ENCODE peak calls at places on chromosome 16, in seven cellular contexts. W is NCI-H1417; M is suprapubic skin; B is stimulated activated CD8-positive, alpha-beta memory T cell treated with anti-CD3 and anti-CD28 coated beads, Interleukin-15, amount 100 ng/mL, for 24 hours; V is neuronal stem cell; L is mucosa of descending colon; J is AG09319. R is an unnamed sample.
A peak's percentile ranks its signal among the peaks of the same experiment; 100 is the strongest.

GRCh38 chr16:5903153-5903552 is 805.6 kb upstream of the EEF2KMT start:
- DNase-seq in W (no peak), M (no peak), B (no peak), V (no peak), L (no peak), J (no peak), R (peak; percentile 45)

GRCh38 chr16:72561-73537 is at the start of gene RHBDF1:
- DNase-seq in W (no peak), M (no peak), B (no peak), V (peak; percentile 66), L (peak; percentile 68), J (no peak), R (no peak)

GRCh38 chr16:87790278-87791023 is 24.7 kb upstream of the KLHDC4 start:
- DNase-seq in W (peak; percentile 51), M (no peak), B (no peak), V (no peak), L (no peak), J (no peak), R (no peak)

GRCh38 chr16:30786115-30786935 is 680 bp downstream of the ZNF629 start:
- DNase-seq in W (peak; percentile 65), M (no peak), B (no peak), V (no peak), L (peak; percentile 46), J (no peak), R (no peak)

GRCh38 chr16:15510992-15511391 is 76.6 kb downstream of the BMERB1 start:
- DNase-seq in W (no peak), M (no peak), B (no peak), V (no peak), L (no peak), J (no peak), R (no peak)

GRCh38 chr16:15769239-15769638 is 87.6 kb downstream of the MYH11 start:
- DNase-seq in W (no peak), M (no peak), B (no peak), V (no peak), L (no peak), J (no peak), R (no peak)

GRCh38 chr16:28097500-28097899 is 34.0 kb upstream of the GSG1L start:
- DNase-seq in W (no peak), M (peak; percentile 48), B (no peak), V (no peak), L (no peak), J (no peak), R (no peak)

GRCh38 chr16:77859493-77860232 is 71.3 kb downstream of the VAT1L start:
- DNase-seq in W (no peak), M (no peak), B (no peak), V (no peak), L (no peak), J (no peak), R (no peak)

GRCh38 chr16:11315499-11315898 is 29.8 kb upstream of the RMI2 start:
- DNase-seq in W (no peak), M (no peak), B (no peak), V (peak; percentile 82), L (no peak), J (no peak), R (no peak)

GRCh38 chr16:49697631-49698030 is 158.3 kb downstream of the ZNF423 start:
- DNase-seq in W (peak; percentile 31), M (no peak), B (no peak), V (no peak), L (no peak), J (no peak), R (no peak)

GRCh38 chr16:23607740-23608139 is 11.6 kb upstream of the NDUFAB1 start:
- DNase-seq in W (no peak), M (no peak), B (no peak), V (no peak), L (no peak), J (no peak), R (no peak)

GRCh38 chr16:83943516-83944050 is 9.5 kb upstream of the OSGIN1 start:
- DNase-seq in W (no peak), M (no peak), B (no peak), V (no peak), L (no peak), J (no peak), R (no peak)

GRCh38 chr16:26952411-26952810 is 114.3 kb upstream of the C16orf82 start:
- DNase-seq in W (no peak), M (no peak), B (no peak), V (no peak), L (no peak), J (no peak), R (no peak)

GRCh38 chr16:82651921-82652601 is 25.3 kb downstream of the CDH13 start:
- DNase-seq in W (peak; percentile 36), M (no peak), B (no peak), V (no peak), L (no peak), J (no peak), R (no peak)

GRCh38 chr16:56787185-56787584 is 57.3 kb downstream of the NUP93 start:
- DNase-seq in W (no peak), M (no peak), B (no peak), V (no peak), L (no peak), J (no peak), R (no peak)

GRCh38 chr16:56389554-56389953 is 35.8 kb downstream of the AMFR start:
- DNase-seq in W (no peak), M (no peak), B (no peak), V (no peak), L (no peak), J (peak; percentile 44), R (no peak)

GRCh38 chr16:75256871-75257343 is 5.5 kb upstream of the BCAR1 start:
- DNase-seq in W (peak; percentile 77), M (peak; percentile 84), B (no peak), V (no peak), L (no peak), J (no peak), R (no peak)

GRCh38 chr16:12078405-12079245 is 102.1 kb downstream of the SNX29 start:
- DNase-seq in W (no peak), M (peak; percentile 37), B (no peak), V (no peak), L (no peak), J (no peak), R (no peak)

GRCh38 chr16:65890203-65890602 is 476.3 kb upstream of the CDH5 start:
- DNase-seq in W (no peak), M (no peak), B (no peak), V (no peak), L (no peak), J (no peak), R (no peak)

GRCh38 chr16:66287916-66288315 is 78.6 kb upstream of the CDH5 start:
- DNase-seq in W (no peak), M (no peak), B (no peak), V (no peak), L (no peak), J (no peak), R (no peak)

GRCh38 chr16:346587-346986 is 5.9 kb downstream of the AXIN1 start:
- DNase-seq in W (no peak), M (peak; percentile 60), B (no peak), V (no peak), L (no peak), J (no peak), R (no peak)

GRCh38 chr16:86597880-86598606 is 19.7 kb downstream of the FOXL1 start:
- DNase-seq in W (no peak), M (no peak), B (no peak), V (no peak), L (no peak), J (no peak), R (no peak)

GRCh38 chr16:76796431-76796830 is 394.6 kb upstream of the MON1B start:
- DNase-seq in W (no peak), M (no peak), B (no peak), V (no peak), L (no peak), J (no peak), R (no peak)

GRCh38 chr16:73233423-73233762 is 185.5 kb upstream of the ZFHX3 start:
- DNase-seq in W (no peak), M (no peak), B (no peak), V (no peak), L (no peak), J (no peak), R (no peak)

GRCh38 chr16:68350951-68351350 is 40.1 kb downstream of the PRMT7 start:
- DNase-seq in W (no peak), M (no peak), B (no peak), V (no peak), L (no peak), J (no peak), R (no peak)

GRCh38 chr16:13189250-13189649 is 287.9 kb downstream of the SHISA9 start:
- DNase-seq in W (no peak), M (no peak), B (no peak), V (no peak), L (no peak), J (no peak), R (no peak)

GRCh38 chr16:74740795-74741304 is 33.8 kb downstream of the FA2H start:
- DNase-seq in W (no peak), M (no peak), B (no peak), V (no peak), L (peak; percentile 93), J (no peak), R (no peak)

GRCh38 chr16:89010210-89010925 is 33.4 kb upstream of the CBFA2T3 start:
- DNase-seq in W (no peak), M (no peak), B (no peak), V (no peak), L (no peak), J (no peak), R (no peak)

GRCh38 chr16:78892925-78893324 is 707.6 kb downstream of the MAF start:
- DNase-seq in W (no peak), M (no peak), B (no peak), V (no peak), L (no peak), J (no peak), R (no peak)

GRCh38 chr16:67897231-67897630 is 4.2 kb downstream of the PSKH1 start:
- DNase-seq in W (no peak), M (no peak), B (no peak), V (no peak), L (no peak), J (no peak), R (no peak)

GRCh38 chr16:51907680-51908079 is 639.3 kb downstream of the TOX3 start:
- DNase-seq in W (no peak), M (no peak), B (no peak), V (no peak), L (no peak), J (no peak), R (no peak)

GRCh38 chr16:12321363-12321762 is 344.8 kb downstream of the SNX29 start:
- DNase-seq in W (no peak), M (no peak), B (no peak), V (no peak), L (no peak), J (no peak), R (peak; percentile 35)

GRCh38 chr16:58684354-58685083 is at the start of gene SLC38A7:
- DNase-seq in W (peak; percentile 78), M (peak; percentile 91), B (peak; percentile 46), V (peak; percentile 75), L (peak; percentile 91), J (peak; percentile 36), R (peak; percentile 9)

GRCh38 chr16:74984194-74984669 is 691 bp downstream of the WDR59 start:
- DNase-seq in W (no peak), M (no peak), B (peak; percentile 23), V (no peak), L (no peak), J (no peak), R (no peak)

GRCh38 chr16:29849505-29849904 is 13.5 kb downstream of the CDIPT start:
- DNase-seq in W (no peak), M (no peak), B (no peak), V (no peak), L (no peak), J (no peak), R (no peak)

GRCh38 chr16:82761858-82762257 is 135.1 kb downstream of the CDH13 start:
- DNase-seq in W (peak; percentile 55), M (no peak), B (no peak), V (no peak), L (peak; percentile 25), J (no peak), R (peak; percentile 39)

GRCh38 chr16:53482123-53482522 is 20.9 kb downstream of the AKTIP start:
- DNase-seq in W (no peak), M (no peak), B (no peak), V (no peak), L (no peak), J (no peak), R (no peak)